ENCODE peak calls at places on chromosomes 12 and 14, in four cellular contexts. W, N, K and S are unnamed samples. For H3K79me2, the result is how much of the 10 kb centered on the place peaks cover.

GRCh38 chr12:113239288-113239771 is 18.1 kb downstream of the TPCN1 start:
- DNase-seq in W (peak), K (no peak), N (peak), S (no peak)

GRCh38 chr12:56362130-56363059 is at the start of gene APOF:
- DNase-seq in W (no peak), N (no peak), K (no peak), S (no peak)

GRCh38 chr12:48143898-48144297 is 13.4 kb downstream of the ASB8 start:
- DNase-seq in W (no peak), K (no peak), N (no peak), S (no peak)

GRCh38 chr12:132827763-132828703 is 636 bp downstream of the GOLGA3 start:
- DNase-seq in K (peak), N (peak), W (peak), S (peak)

GRCh38 chr14:98408713-98409112 is 863.3 kb downstream of the BCL11B start:
- DNase-seq in K (no peak), N (no peak), W (no peak), S (no peak)

GRCh38 chr14:63203618-63204406 is 431 bp upstream of the RHOJ start:
- DNase-seq in N (peak), K (peak), W (no peak), S (peak)

GRCh38 chr14:99568567-99569560 is 35.1 kb downstream of the CCDC85C start:
- DNase-seq in W (no peak), K (peak), N (peak), S (peak)

GRCh38 chr14:93381644-93382043 is 34.7 kb downstream of the COX8C start:
- DNase-seq in W (no peak), N (no peak), K (no peak), S (no peak)

GRCh38 chr14:86575141-86575540 is 1045.2 kb downstream of the FLRT2 start:
- DNase-seq in K (no peak), W (no peak), N (no peak), S (peak)

GRCh38 chr12:29591140-29592020 is 93.9 kb upstream of the OVCH1 start:
- DNase-seq in W (no peak), N (no peak), K (peak), S (no peak)

GRCh38 chr12:76006028-76006916 is 25.3 kb downstream of the PHLDA1 start:
- DNase-seq in N (no peak), W (no peak), K (no peak), S (no peak)

GRCh38 chr12:13981296-13981962 is at the start of gene GRIN2B:
- DNase-seq in W (no peak), K (no peak), N (no peak), S (no peak)

GRCh38 chr12:40162022-40162421 is 56.1 kb upstream of the SLC2A13 start:
- DNase-seq in N (no peak), K (no peak), W (no peak), S (no peak)

GRCh38 chr12:40156031-40156764 is 50.3 kb upstream of the SLC2A13 start:
- DNase-seq in N (no peak), K (no peak), W (no peak), S (no peak)

GRCh38 chr12:40157307-40157706 is 51.4 kb upstream of the SLC2A13 start:
- DNase-seq in W (no peak), K (no peak), N (no peak), S (no peak)

GRCh38 chr12:40154381-40154780 is 48.5 kb upstream of the SLC2A13 start:
- DNase-seq in W (no peak), N (no peak), K (no peak), S (no peak)

DNA sequence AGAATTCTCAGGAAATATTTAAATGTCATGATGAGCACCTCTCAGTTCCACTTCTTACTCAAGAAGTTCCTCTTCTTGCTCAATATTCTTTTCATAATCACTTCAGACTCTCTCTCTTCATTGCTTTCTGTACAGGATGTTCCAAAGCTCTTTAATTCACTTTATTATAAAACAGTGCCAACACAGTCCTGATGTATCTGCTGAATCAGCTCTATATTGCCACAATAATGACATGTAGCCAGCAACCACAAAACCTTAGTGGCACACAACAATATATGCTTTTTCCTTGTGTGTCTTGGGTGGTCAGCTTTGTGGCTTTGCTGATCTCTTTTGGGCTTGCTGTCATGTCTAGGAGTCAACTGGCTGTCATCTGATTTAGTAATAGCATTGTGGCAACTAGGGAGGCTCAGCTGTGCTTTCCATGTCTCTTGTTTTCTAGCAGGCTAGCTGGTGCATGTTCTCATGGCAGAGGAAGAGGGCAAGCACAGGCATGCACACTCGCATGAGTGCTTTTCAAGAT is 52.8 kb upstream of the SLC2A13 start:
- DNase-seq in K (no peak), N (no peak), W (no peak), S (no peak)
- H2AFZ ChIP-seq in K (no peak), N (no peak), W (no peak), S (no peak)

DNA sequence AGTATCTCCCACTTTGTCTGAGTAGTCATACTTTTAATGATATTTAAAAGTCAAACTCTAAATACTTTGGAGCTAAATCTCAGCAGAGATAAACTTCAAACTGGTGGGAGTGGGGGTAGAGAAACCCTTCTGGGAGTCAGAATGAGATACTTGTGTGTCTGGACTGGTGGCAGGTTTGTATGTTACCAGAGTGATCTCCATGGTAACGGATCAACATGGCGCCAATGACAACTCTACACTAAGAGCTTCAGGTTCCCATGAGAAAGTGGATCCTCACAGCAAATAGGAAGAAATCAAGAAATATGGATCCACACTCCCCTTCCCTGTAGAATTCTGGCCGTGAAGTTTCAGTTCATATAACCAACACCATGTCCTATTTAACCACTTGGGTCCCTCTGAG is 121.9 kb downstream of the ETV6 start:
- DNase-seq in N (no peak), K (peak), W (no peak), S (peak)
- H3K79me2 ChIP-seq in N (under half), K (under half), W (under half), S (under half)

GRCh38 chr14:41285193-41285748 is 321.4 kb upstream of the LRFN5 start:
- DNase-seq in N (peak), W (no peak), K (peak), S (peak)

GRCh38 chr14:41280745-41281144 is 325.9 kb upstream of the LRFN5 start:
- DNase-seq in K (peak), W (no peak), N (peak), S (no peak)
- TF ChIP-seq CTCF in K (no peak), W (peak), N (peak), S (no peak)

DNA sequence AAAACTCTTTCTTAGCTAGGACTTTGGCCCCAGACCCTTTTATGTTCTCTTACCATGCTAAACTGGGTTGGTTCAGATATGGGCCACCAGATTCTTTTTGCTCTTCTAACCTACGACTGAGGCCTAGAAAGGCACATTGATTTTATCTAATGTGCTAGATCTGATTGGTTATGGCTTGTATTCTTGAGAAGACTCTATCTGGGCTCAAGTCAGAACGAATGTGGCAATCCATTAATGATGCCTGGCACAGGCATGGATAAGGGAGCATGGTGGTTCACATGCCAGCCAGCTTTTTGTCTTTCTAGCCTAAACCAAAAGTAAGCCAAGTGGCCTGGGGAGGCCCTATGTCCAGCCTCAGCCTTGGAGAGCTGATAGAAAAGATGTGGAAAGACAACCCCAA is 82.6 kb downstream of the KNTC1 start:
- DNase-seq in N (no peak), K (no peak), W (no peak), S (no peak)
- H2AFZ ChIP-seq in N (no peak), K (no peak), W (no peak), S (no peak)

DNA sequence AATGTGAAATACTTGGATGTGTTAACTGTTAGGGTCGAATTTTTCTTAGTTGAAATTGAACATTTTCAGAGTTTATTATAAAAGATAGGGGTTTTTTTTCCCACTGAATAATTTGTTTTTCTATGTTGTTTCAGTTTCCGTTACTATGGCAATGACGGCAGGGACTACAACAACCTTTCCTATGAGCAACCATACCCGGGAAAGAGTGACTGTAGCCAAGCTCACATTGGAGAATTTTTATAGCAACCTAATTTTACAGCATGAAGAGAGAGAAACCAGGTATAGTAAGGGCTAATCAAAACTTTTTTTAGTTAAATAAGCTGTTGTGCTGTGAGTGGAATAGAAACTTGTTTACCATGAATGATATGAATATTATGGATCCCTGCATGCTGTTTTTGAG is 35.1 kb upstream of the BMAL2 start:
- DNase-seq in K (no peak), N (no peak), W (no peak), S (no peak)
- H3K79me2 ChIP-seq in K (under half), N (under half), W (under half), S (half or more)

GRCh38 chr12:108969622-108970021 is 51.2 kb downstream of the SVOP start:
- DNase-seq in W (no peak), N (no peak), K (no peak), S (no peak)

GRCh38 chr12:108972226-108972757 is 48.6 kb downstream of the SVOP start:
- DNase-seq in N (no peak), W (no peak), K (no peak), S (no peak)

GRCh38 chr12:108966378-108967151 is 54.3 kb downstream of the SVOP start:
- DNase-seq in K (no peak), W (no peak), N (no peak), S (no peak)

GRCh38 chr12:108964391-108965166 is 56.3 kb downstream of the SVOP start:
- DNase-seq in K (no peak), N (no peak), W (no peak), S (no peak)

DNA sequence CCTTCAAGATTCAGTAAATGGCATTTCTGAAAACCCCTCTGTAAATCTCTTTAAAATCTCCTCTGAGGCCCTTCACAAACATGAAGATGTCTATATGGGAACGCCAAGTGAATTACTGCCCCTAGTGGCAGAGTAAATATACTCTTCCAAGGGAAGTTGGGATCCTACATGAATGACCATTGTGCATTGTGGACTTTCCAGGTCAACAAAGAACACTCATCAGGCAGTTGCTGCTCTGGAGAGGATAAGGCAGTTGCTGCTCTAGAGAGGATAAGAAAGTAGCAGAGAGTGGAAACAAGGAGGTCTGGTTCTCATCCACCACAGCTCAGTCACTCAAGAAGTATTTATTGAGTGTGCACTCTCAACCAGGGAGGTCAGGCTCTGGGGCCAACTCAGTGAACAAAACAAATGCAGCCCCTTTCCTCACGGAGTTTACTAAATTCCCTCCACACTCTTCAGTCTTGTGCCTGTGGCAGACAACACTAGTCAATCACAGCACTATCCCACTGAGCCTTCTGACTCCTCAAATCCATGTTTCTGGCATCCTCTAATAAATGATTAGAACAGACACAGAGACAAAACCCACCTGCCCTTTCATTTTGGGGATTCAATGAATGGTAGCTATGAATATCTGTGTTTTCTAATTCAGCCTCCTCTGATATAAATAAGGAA is 52.9 kb downstream of the SVOP start:
- DNase-seq in W (no peak), N (peak), K (no peak), S (no peak)
- TF ChIP-seq CTCF in W (peak), N (peak), K (no peak), S (no peak)

GRCh38 chr12:68451261-68452091 is 119.3 kb upstream of the MDM1 start:
- DNase-seq in N (peak), K (peak), W (no peak), S (peak)
- H2AFZ ChIP-seq in N (no peak), K (no peak), W (no peak), S (no peak)

GRCh38 chr14:64707661-64708060 is 3.4 kb downstream of the PLEKHG3 start:
- DNase-seq in K (peak), N (peak), W (peak), S (peak)
- H3K79me2 ChIP-seq in K (under half), N (half or more), W (half or more), S (half or more)

DNA sequence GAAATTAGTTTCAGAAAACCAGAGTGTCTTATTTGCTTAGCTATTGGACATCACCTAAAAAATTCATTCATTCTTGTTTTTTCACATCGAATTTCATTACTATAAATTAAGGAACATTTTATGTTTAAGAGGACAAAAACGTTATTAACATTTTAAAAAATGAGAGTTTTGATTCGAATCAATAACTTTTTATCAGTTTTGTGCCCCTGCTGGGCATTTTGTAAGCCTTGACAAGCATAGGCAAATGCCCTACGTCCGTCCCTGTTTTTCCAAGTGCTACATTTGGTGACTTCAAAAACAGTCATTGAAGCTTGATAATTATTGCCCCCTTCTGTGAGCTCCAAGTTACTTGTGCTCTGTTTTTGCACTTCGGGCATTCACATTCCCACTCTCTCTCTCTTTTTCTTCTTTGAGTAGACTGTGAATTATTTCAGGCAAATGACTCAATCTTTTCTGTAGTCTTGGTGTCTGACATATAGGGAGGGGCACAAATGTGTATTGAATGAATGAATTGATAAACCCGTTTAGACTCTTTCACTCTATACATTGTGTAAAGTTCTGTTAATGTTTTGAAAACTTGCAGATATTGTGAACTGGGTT is 1.2 kb downstream of the APAF1 start:
- DNase-seq in N (peak), K (peak), W (no peak), S (peak)
- TF ChIP-seq CTCF in N (peak), K (no peak), W (no peak), S (peak)